ENCODE peak calls at places on chromosomes 6 and 20, in seven cellular contexts. Z, K, M, Y, I, J and P are unnamed samples.

GRCh38 chr6:134948708-134949107 is 1.2 kb downstream of the ALDH8A1 start:
- DNase-seq in Y (no peak), K (no peak), I (no peak), M (no peak), Z (no peak), J (no peak), P (no peak)

GRCh38 chr20:53179749-53180148 is 207.6 kb downstream of the TSHZ2 start:
- DNase-seq in Z (no peak), J (no peak), Y (no peak), I (no peak), M (no peak), K (no peak), P (no peak)

GRCh38 chr20:18362916-18363315 is 74.6 kb downstream of the ZNF133 start:
- DNase-seq in J (peak), Y (no peak), I (no peak), Z (no peak), M (no peak), K (no peak), P (no peak)

GRCh38 chr6:47967843-47968242 is 143.2 kb downstream of the PTCHD4 start:
- DNase-seq in Z (no peak), I (no peak), Y (no peak), M (no peak), J (no peak), K (no peak), P (peak)

GRCh38 chr6:134351615-134352474 is 33.9 kb upstream of the SGK1 start:
- DNase-seq in Y (no peak), M (no peak), J (no peak), I (no peak), K (no peak), Z (no peak), P (no peak)

GRCh38 chr20:57849126-57849867 is 139.5 kb upstream of the PMEPA1 start:
- DNase-seq in M (no peak), Z (no peak), K (no peak), Y (peak), J (no peak), I (no peak), P (peak)

GRCh38 chr6:14232889-14233288 is 115.3 kb downstream of the CD83 start:
- DNase-seq in J (no peak), K (no peak), M (no peak), I (no peak), Y (no peak), Z (no peak), P (no peak)

GRCh38 chr20:41604002-41604401 is 14.2 kb downstream of the CHD6 start:
- DNase-seq in I (no peak), M (no peak), J (no peak), K (no peak), Y (no peak), Z (no peak), P (no peak)

GRCh38 chr6:72856801-72857200 is 234.9 kb downstream of the KCNQ5 start:
- DNase-seq in K (no peak), M (no peak), Z (no peak), J (no peak), Y (no peak), I (no peak), P (no peak)

GRCh38 chr6:140438346-140438735 is 1063.9 kb upstream of the CITED2 start:
- DNase-seq in I (no peak), M (no peak), Z (no peak), J (no peak), Y (peak), K (no peak), P (no peak)

GRCh38 chr6:154653853-154654252 is 79.4 kb upstream of the SCAF8 start:
- DNase-seq in M (no peak), K (peak), Y (peak), Z (no peak), I (no peak), J (no peak), P (peak)

GRCh38 chr20:37827605-37828004 is 75.3 kb upstream of the VSTM2L start:
- DNase-seq in J (no peak), Z (no peak), M (no peak), I (no peak), K (no peak), Y (no peak), P (no peak)

GRCh38 chr6:24753545-24753944 is 21.2 kb upstream of the GMNN start:
- DNase-seq in M (no peak), Z (no peak), J (no peak), K (no peak), I (no peak), Y (no peak), P (no peak)

GRCh38 chr6:90048191-90048969 is 154.1 kb downstream of the GJA10 start:
- DNase-seq in M (no peak), Y (no peak), Z (no peak), I (no peak), K (no peak), J (no peak), P (no peak)

GRCh38 chr6:118197539-118197938 is 290.5 kb downstream of the SLC35F1 start:
- DNase-seq in Z (no peak), K (no peak), I (no peak), Y (no peak), M (no peak), J (no peak), P (no peak)

GRCh38 chr20:45959956-45960630 is 11.9 kb downstream of the ZNF335 start:
- DNase-seq in K (no peak), Y (no peak), M (no peak), J (no peak), Z (no peak), I (no peak), P (no peak)

GRCh38 chr6:127484207-127484858 is 25.1 kb upstream of the KIAA0408 start:
- DNase-seq in M (no peak), J (no peak), K (peak), Z (no peak), Y (peak), I (no peak), P (peak)

GRCh38 chr6:34234667-34235604 is 1.7 kb upstream of the HMGA1 start:
- DNase-seq in J (peak), Y (no peak), Z (no peak), M (no peak), I (no peak), K (no peak), P (no peak)

GRCh38 chr20:47781631-47782030 is 3.6 kb downstream of the SULF2 start:
- DNase-seq in Z (no peak), K (no peak), J (no peak), Y (no peak), M (no peak), I (no peak), P (no peak)

GRCh38 chr6:166333172-166333995 is 9.0 kb downstream of the SFT2D1 start:
- DNase-seq in M (no peak), J (peak), I (no peak), K (no peak), Z (no peak), Y (no peak), P (no peak)

GRCh38 chr6:166334878-166335277 is 7.5 kb downstream of the SFT2D1 start:
- DNase-seq in K (no peak), Y (no peak), Z (no peak), J (no peak), I (no peak), M (no peak), P (no peak)

GRCh38 chr6:166336847-166337246 is 5.5 kb downstream of the SFT2D1 start:
- DNase-seq in Z (no peak), K (no peak), Y (no peak), M (no peak), J (no peak), I (peak), P (no peak)

GRCh38 chr6:166338854-166339253 is 3.5 kb downstream of the SFT2D1 start:
- DNase-seq in Z (no peak), I (no peak), J (no peak), M (no peak), K (no peak), Y (no peak), P (no peak)

DNA sequence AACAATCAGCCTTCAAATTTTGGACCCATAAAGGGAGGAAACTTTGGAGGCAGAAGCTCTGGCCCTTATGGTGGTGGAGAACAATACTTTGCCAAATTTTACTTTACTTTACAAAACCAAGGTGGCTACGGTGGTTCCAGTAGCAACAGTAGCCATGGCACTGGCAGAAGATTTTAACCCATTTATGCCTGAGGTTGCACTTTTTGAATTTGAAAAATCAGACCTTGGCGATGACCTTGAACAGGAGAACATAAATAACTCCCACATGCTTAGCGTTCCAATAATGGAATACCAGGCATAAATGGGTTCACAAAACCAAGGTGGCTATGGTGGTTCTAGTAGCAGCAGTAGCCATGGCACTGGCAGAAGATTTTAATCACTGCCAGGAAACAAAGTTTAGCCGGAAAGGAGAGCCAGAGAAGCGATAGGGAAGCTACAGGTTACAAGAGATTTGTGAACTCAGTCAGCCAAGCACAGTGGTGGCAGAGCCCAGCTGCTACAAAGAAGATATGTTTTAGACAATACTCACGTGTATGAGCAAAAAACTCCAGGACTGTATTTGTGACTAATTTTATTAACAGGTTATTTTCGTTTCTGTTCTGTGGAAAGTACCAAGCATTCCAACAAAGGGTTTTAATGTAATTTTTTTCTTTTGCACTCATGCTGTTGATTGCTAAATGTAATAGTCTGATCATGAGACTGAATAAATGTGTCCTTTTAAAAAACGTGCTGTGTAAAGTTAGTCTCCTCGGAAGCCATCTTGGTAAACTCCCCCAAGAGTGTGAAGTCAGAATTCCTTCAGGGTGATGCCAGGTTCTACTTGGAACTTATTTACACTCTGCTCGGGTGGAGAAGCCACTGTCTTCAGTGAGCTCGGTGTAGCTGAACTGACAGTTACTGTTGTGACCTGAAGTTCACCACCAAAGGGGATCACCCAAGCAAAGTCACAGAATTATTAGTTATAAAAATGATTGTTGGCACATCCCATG is 6.7 kb downstream of the SFT2D1 start:
- DNase-seq in Y (no peak), M (no peak), J (no peak), Z (no peak), K (no peak), I (no peak), P (no peak)
- H3K4me3 ChIP-seq in Y (no peak), M (no peak), J (no peak), Z (no peak), K (no peak), I (no peak), P (no peak)

DNA sequence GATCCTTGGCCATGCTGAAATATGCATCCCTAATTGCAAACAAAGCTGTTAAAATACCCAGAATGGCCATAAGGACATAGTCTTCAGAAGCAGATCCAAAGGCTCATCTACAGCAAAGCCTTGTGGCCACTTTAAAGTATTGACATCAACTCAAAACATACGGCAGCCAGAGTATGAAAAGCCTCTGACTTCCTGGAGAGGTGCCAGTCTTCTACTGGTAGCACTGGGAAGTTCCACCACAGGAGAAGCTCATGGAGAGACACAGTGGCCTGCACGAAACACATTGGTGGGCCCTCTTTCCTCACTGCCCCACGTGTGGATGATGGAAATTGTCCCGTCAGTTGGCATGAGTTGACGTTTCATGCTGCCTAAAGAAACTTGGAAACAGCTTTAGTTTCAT is 202.6 kb upstream of the HEY2 start:
- DNase-seq in M (no peak), J (no peak), Z (no peak), Y (peak), K (no peak), I (peak), P (peak)
- TF ChIP-seq CTCF in M (no peak), J (peak), Z (no peak), Y (peak), K (no peak), I (no peak), P (no peak)

GRCh38 chr20:51688600-51688999 is 79.6 kb downstream of the ATP9A start:
- DNase-seq in I (no peak), M (no peak), Y (no peak), K (no peak), J (no peak), Z (no peak), P (no peak)
- H3K4me3 ChIP-seq in I (no peak), M (no peak), Y (no peak), K (no peak), J (no peak), Z (no peak), P (no peak)

GRCh38 chr6:82612475-82612874 is 248.9 kb downstream of the TPBG start:
- DNase-seq in K (no peak), I (no peak), J (no peak), Z (no peak), Y (no peak), M (no peak), P (peak)

GRCh38 chr6:82617648-82618047 is 254.0 kb downstream of the TPBG start:
- DNase-seq in J (no peak), K (no peak), M (no peak), I (no peak), Z (no peak), Y (no peak), P (no peak)

GRCh38 chr6:82619573-82619972 is 256.0 kb downstream of the TPBG start:
- DNase-seq in I (no peak), K (no peak), Z (no peak), J (no peak), M (no peak), Y (no peak), P (no peak)

GRCh38 chr6:82614518-82614917 is 250.9 kb downstream of the TPBG start:
- DNase-seq in J (no peak), I (no peak), K (no peak), Z (no peak), Y (no peak), M (no peak), P (no peak)

DNA sequence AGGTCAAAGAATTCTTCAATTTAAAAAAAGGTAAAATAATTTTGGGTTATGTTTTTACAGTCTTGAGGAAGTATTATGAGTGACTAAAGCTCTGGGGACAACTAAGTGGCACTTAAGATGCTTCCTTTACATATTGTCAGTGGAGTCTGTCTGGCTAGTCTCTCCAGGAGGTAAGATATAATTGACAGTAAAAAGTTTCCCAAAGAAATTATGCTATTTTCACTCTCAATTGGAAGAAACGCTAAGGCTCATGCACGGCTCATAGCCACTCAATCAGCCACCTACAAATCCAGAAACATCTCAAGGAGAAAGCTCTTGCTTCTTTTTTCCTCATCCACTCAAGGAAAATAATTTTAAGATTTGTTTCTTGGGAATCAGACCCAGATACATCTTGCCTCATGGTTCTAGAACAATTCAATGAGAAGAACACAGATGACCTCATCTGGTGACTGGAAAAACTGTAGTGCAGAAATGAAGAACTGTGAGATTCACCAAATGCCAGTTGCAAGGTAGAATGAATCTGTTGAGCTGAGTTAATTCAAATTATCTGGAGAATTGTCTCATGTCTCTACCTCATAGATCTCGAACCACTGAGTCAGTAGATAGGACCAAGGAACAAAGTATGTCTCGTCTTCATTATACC is 252.9 kb downstream of the TPBG start:
- DNase-seq in I (no peak), Y (peak), Z (no peak), M (no peak), J (no peak), K (no peak), P (peak)
- TF ChIP-seq CTCF in I (no peak), Y (peak), Z (peak), M (no peak), J (no peak), K (no peak), P (peak)

DNA sequence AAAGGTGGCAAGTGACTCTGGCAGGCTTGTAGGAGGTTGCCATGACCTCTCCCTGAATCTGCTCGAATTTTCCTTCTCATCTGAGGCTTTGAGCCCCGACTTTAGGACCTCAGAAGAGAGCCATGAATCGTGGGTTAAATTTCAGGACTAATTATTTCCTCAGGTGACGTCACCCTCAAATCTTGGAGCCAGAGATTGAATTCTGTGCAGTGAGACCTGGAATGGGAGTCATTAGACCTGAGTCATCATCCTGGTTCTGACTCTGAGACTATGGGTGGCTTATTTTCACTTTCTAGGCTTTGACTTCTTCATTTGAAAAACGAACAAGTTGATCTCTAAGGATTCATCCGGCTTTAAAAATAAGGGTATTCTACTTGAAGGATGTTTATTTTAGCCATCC is 48.5 kb upstream of the PDYN start:
- DNase-seq in Z (no peak), M (no peak), Y (peak), J (no peak), I (no peak), K (no peak), P (peak)
- H3K4me3 ChIP-seq in Z (no peak), M (no peak), Y (no peak), J (no peak), I (no peak), K (no peak), P (no peak)

GRCh38 chr6:17197607-17198006 is 83.6 kb upstream of the RBM24 start:
- DNase-seq in K (no peak), Z (no peak), I (no peak), J (no peak), Y (no peak), M (no peak), P (no peak)

GRCh38 chr6:17204548-17204947 is 76.6 kb upstream of the RBM24 start:
- DNase-seq in K (no peak), I (no peak), M (no peak), J (no peak), Z (no peak), Y (no peak), P (no peak)

GRCh38 chr6:17202526-17202925 is 78.6 kb upstream of the RBM24 start:
- DNase-seq in J (no peak), K (no peak), Z (no peak), M (no peak), I (no peak), Y (no peak), P (no peak)

GRCh38 chr6:17200395-17200794 is 80.8 kb upstream of the RBM24 start:
- DNase-seq in K (no peak), M (no peak), Y (no peak), J (peak), I (no peak), Z (no peak), P (no peak)
- TF ChIP-seq CTCF in K (peak), M (no peak), Y (no peak), J (no peak), I (no peak), Z (no peak), P (no peak)

GRCh38 chr20:49913399-49914047 is 1.8 kb downstream of the SPATA2 start:
- DNase-seq in M (no peak), I (no peak), Y (no peak), K (no peak), J (no peak), Z (no peak), P (peak)
- H3K4me3 ChIP-seq in M (no peak), I (no peak), Y (no peak), K (no peak), J (no peak), Z (peak), P (peak)

GRCh38 chr6:150767585-150768164 is 97.8 kb upstream of the MTHFD1L start:
- DNase-seq in J (no peak), K (peak), M (no peak), Y (peak), I (no peak), Z (no peak), P (peak)
- TF ChIP-seq CTCF in J (no peak), K (no peak), M (no peak), Y (no peak), I (no peak), Z (no peak), P (no peak)

GRCh38 chr6:7723554-7723953 is 2.3 kb upstream of the BMP6 start:
- DNase-seq in J (no peak), Z (no peak), M (no peak), I (no peak), Y (no peak), K (no peak), P (no peak)
- H3K4me3 ChIP-seq in J (no peak), Z (no peak), M (no peak), I (no peak), Y (no peak), K (no peak), P (no peak)